ENCODE peak calls at places on chromosomes 7 and 10, in five cellular contexts. Y is NCI-H1092, G is T-helper 9 cell, R is T-helper 22 cell, E is NB4. F is an unnamed sample.

GRCh38 chr7:149624006-149624405 is 126.4 kb upstream of the ZNF746 start:
- DNase-seq in G (peak), Y (peak), E (peak), R (peak), F (peak)

GRCh38 chr10:79052311-79053080 is 16.3 kb upstream of the ZMIZ1 start:
- DNase-seq in E (no peak), G (no peak), R (no peak), Y (peak), F (no peak)

GRCh38 chr10:49610015-49610734 is at the start of gene SLC18A3:
- DNase-seq in G (no peak), R (no peak), Y (no peak), E (no peak), F (no peak)

GRCh38 chr10:132145002-132145401 is 41.7 kb upstream of the DPYSL4 start:
- DNase-seq in Y (no peak), E (no peak), G (no peak), R (no peak), F (no peak)

GRCh38 chr7:91375378-91375777 is 111.1 kb downstream of the FZD1 start:
- DNase-seq in E (no peak), G (no peak), Y (no peak), R (no peak), F (no peak)

GRCh38 chr7:48085433-48085791 is 3.7 kb upstream of the UPP1 start:
- DNase-seq in G (no peak), R (no peak), Y (no peak), E (peak), F (no peak)

GRCh38 chr10:119219747-119220320 is 12.5 kb downstream of the GRK5 start:
- DNase-seq in R (no peak), Y (no peak), G (no peak), E (no peak), F (no peak)

GRCh38 chr7:112207106-112207592 is 654 bp downstream of the ZNF277 start:
- DNase-seq in Y (no peak), E (peak), R (no peak), G (no peak), F (no peak)

GRCh38 chr7:9776900-9777299 is 1196.8 kb upstream of the PHF14 start:
- DNase-seq in E (peak), R (no peak), Y (no peak), G (no peak), F (no peak)

GRCh38 chr7:67462781-67463191 is 466.2 kb downstream of the TYW1 start:
- DNase-seq in E (no peak), R (no peak), G (no peak), Y (no peak), F (no peak)

GRCh38 chr10:72221278-72221677 is 5.2 kb upstream of the ASCC1 start:
- DNase-seq in E (no peak), R (no peak), G (no peak), Y (no peak), F (no peak)

GRCh38 chr10:76892766-76893479 is 744.7 kb downstream of the KCNMA1 start:
- DNase-seq in E (no peak), G (no peak), Y (no peak), R (no peak), F (no peak)

GRCh38 chr10:14740684-14741247 is 33.9 kb downstream of the FAM107B start:
- DNase-seq in R (no peak), E (no peak), Y (no peak), G (no peak), F (peak)

GRCh38 chr10:69803809-69804208 is 2.1 kb downstream of the COL13A1 start:
- DNase-seq in E (no peak), R (no peak), G (no peak), Y (no peak), F (no peak)

GRCh38 chr10:131147301-131147975 is 164.1 kb downstream of the TCERG1L start:
- DNase-seq in E (no peak), Y (no peak), G (no peak), R (no peak), F (no peak)

GRCh38 chr10:43390791-43391190 is 18.2 kb downstream of the HNRNPF start:
- DNase-seq in R (no peak), Y (no peak), E (no peak), G (no peak), F (peak)

GRCh38 chr7:151199196-151199874 is 11.0 kb downstream of the H2BK1 start:
- DNase-seq in G (no peak), Y (peak), E (no peak), R (no peak), F (no peak)

GRCh38 chr10:129744134-129744895 is 219.8 kb downstream of the EBF3 start:
- DNase-seq in Y (no peak), G (no peak), R (no peak), E (no peak), F (no peak)

GRCh38 chr7:17408904-17409290 is 110.4 kb downstream of the AHR start:
- DNase-seq in R (no peak), E (no peak), Y (no peak), G (no peak), F (no peak)

GRCh38 chr7:731440-732085 is 4.5 kb upstream of the PRKAR1B start:
- DNase-seq in E (no peak), R (no peak), G (no peak), Y (no peak), F (no peak)

GRCh38 chr10:124180947-124181549 is 87.7 kb upstream of the CHST15 start:
- DNase-seq in E (no peak), Y (no peak), R (no peak), G (no peak), F (no peak)

GRCh38 chr7:147593271-147594057 is 997.1 kb upstream of the C7orf33 start:
- DNase-seq in Y (no peak), E (no peak), R (no peak), G (no peak), F (no peak)

GRCh38 chr10:20257422-20257821 is 441.2 kb downstream of the PLXDC2 start:
- DNase-seq in Y (no peak), E (no peak), R (no peak), G (no peak), F (no peak)

GRCh38 chr7:69260023-69260422 is 338.3 kb upstream of the AUTS2 start:
- DNase-seq in E (no peak), R (no peak), G (no peak), Y (no peak), F (no peak)

GRCh38 chr10:44419790-44420549 is 35.1 kb upstream of the CXCL12 start:
- DNase-seq in R (no peak), Y (no peak), G (no peak), E (no peak), F (no peak)

GRCh38 chr10:95236068-95236903 is 42.2 kb downstream of the ACSM6 start:
- DNase-seq in R (no peak), E (no peak), Y (no peak), G (no peak), F (no peak)

GRCh38 chr10:7260412-7260900 is 150.4 kb downstream of the SFMBT2 start:
- DNase-seq in G (no peak), E (peak), R (no peak), Y (peak), F (peak)

GRCh38 chr7:105257338-105257737 is 131.4 kb downstream of the SRPK2 start:
- DNase-seq in G (no peak), Y (no peak), E (peak), R (no peak), F (peak)

GRCh38 chr10:101572785-101573184 is 15.3 kb downstream of the POLL start:
- DNase-seq in Y (no peak), R (no peak), E (no peak), G (no peak), F (no peak)

F was measured in KBM-7.